ENCODE peak calls at places on chromosome 5, in ten cellular contexts. Q, W, B, C, U, Z, R, O, G and M are unnamed samples.

GRCh38 chr5:11596657-11597071 is 307.6 kb downstream of the CTNND2 start:
- DNase-seq in Q (no peak), W (no peak), B (no peak), C (no peak), U (no peak), Z (no peak), R (no peak), O (no peak), G (no peak), M (no peak)

GRCh38 chr5:80668016-80668969 is 13.5 kb upstream of the DHFR start:
- DNase-seq in Q (no peak), W (no peak), B (peak; percentile 43), C (no peak), U (no peak), Z (no peak), R (no peak), O (no peak), G (no peak), M (peak; percentile 44)

GRCh38 chr5:7503564-7503963 is 107.6 kb downstream of the ADCY2 start:
- DNase-seq in Q (no peak), W (no peak), B (no peak), C (no peak), U (no peak), Z (no peak), R (no peak), O (no peak), G (no peak), M (no peak)

GRCh38 chr5:151051066-151051930 is 29.5 kb downstream of the TNIP1 start:
- DNase-seq in Q (peak; percentile 71), W (peak; percentile 93), B (peak; percentile 94), C (no peak), U (peak; percentile 85), Z (peak; percentile 87), R (peak; percentile 62), O (no peak), G (peak; percentile 87), M (peak; percentile 74)

GRCh38 chr5:175520321-175520720 is 42.0 kb downstream of the SFXN1 start:
- DNase-seq in Q (peak; percentile 33), W (no peak), B (no peak), C (no peak), U (no peak), Z (no peak), R (no peak), O (no peak), G (no peak), M (no peak)

GRCh38 chr5:156584856-156585255 is 257.9 kb downstream of the SGCD start:
- DNase-seq in Q (no peak), W (no peak), B (no peak), C (no peak), U (no peak), Z (peak; percentile 47), R (no peak), O (no peak), G (no peak), M (no peak)

GRCh38 chr5:133372306-133373008 is 239.9 kb downstream of the FSTL4 start:
- DNase-seq in Q (no peak), W (no peak), B (no peak), C (no peak), U (no peak), Z (no peak), R (peak; percentile 7), O (no peak), G (no peak), M (no peak)

GRCh38 chr5:133742370-133743036 is 130.2 kb upstream of the FSTL4 start:
- DNase-seq in Q (no peak), W (no peak), B (no peak), C (no peak), U (peak; percentile 25), Z (no peak), R (no peak), O (no peak), G (peak; percentile 10), M (no peak)

GRCh38 chr5:37568018-37568753 is 189.1 kb downstream of the WDR70 start:
- DNase-seq in Q (no peak), W (no peak), B (no peak), C (no peak), U (no peak), Z (no peak), R (no peak), O (no peak), G (no peak), M (no peak)

GRCh38 chr5:135615581-135616260 is 36.9 kb upstream of the CXCL14 start:
- DNase-seq in Q (no peak), W (no peak), B (peak; percentile 59), C (no peak), U (no peak), Z (no peak), R (no peak), O (no peak), G (peak; percentile 1), M (no peak)

GRCh38 chr5:66894480-66895240 is 298.5 kb downstream of the MAST4 start:
- DNase-seq in Q (no peak), W (no peak), B (no peak), C (no peak), U (no peak), Z (no peak), R (peak; percentile 86), O (no peak), G (peak; percentile 5), M (no peak)

GRCh38 chr5:139061856-139062255 is 136.3 kb downstream of the SIL1 start:
- DNase-seq in Q (no peak), W (no peak), B (peak; percentile 46), C (no peak), U (no peak), Z (no peak), R (peak; percentile 12), O (no peak), G (peak; percentile 40), M (no peak)

GRCh38 chr5:17096975-17097695 is 120.3 kb upstream of the BASP1 start:
- DNase-seq in Q (no peak), W (no peak), B (peak; percentile 48), C (peak; percentile 1), U (no peak), Z (no peak), R (peak; percentile 70), O (no peak), G (no peak), M (peak; percentile 92)

GRCh38 chr5:73370076-73370475 is 78.5 kb downstream of the FOXD1 start:
- DNase-seq in Q (no peak), W (no peak), B (no peak), C (no peak), U (no peak), Z (no peak), R (no peak), O (no peak), G (no peak), M (peak; percentile 3)

GRCh38 chr5:135386886-135387628 is 12.0 kb downstream of the MACROH2A1 start:
- DNase-seq in Q (no peak), W (peak; percentile 91), B (no peak), C (no peak), U (peak; percentile 69), Z (peak; percentile 66), R (peak; percentile 97), O (no peak), G (peak; percentile 93), M (peak; percentile 50)

GRCh38 chr5:124461857-124462423 is 284.5 kb downstream of the ZNF608 start:
- DNase-seq in Q (no peak), W (no peak), B (no peak), C (peak; percentile 54), U (no peak), Z (no peak), R (no peak), O (no peak), G (no peak), M (no peak)

GRCh38 chr5:88092358-88092757 is 176.3 kb downstream of the TMEM161B start:
- DNase-seq in Q (no peak), W (no peak), B (peak; percentile 91), C (no peak), U (no peak), Z (no peak), R (no peak), O (no peak), G (no peak), M (no peak)

GRCh38 chr5:142611154-142611553 is 74.7 kb downstream of the FGF1 start:
- DNase-seq in Q (peak; percentile 60), W (peak; percentile 78), B (peak; percentile 84), C (peak; percentile 1), U (peak; percentile 68), Z (peak; percentile 83), R (peak; percentile 66), O (no peak), G (peak; percentile 77), M (peak; percentile 47)

GRCh38 chr5:107864793-107865192 is 194.1 kb upstream of the EFNA5 start:
- DNase-seq in Q (no peak), W (no peak), B (no peak), C (no peak), U (no peak), Z (peak; percentile 59), R (no peak), O (no peak), G (no peak), M (no peak)

GRCh38 chr5:9196403-9197224 is 349.3 kb downstream of the SEMA5A start:
- DNase-seq in Q (no peak), W (no peak), B (no peak), C (no peak), U (no peak), Z (no peak), R (peak; percentile 90), O (no peak), G (peak; percentile 20), M (no peak)

GRCh38 chr5:131379723-131380122 is 115.9 kb downstream of the CDC42SE2 start:
- DNase-seq in Q (peak; percentile 61), W (peak; percentile 53), B (no peak), C (no peak), U (peak; percentile 27), Z (peak; percentile 15), R (peak; percentile 81), O (no peak), G (peak; percentile 90), M (peak; percentile 75)

GRCh38 chr5:138110266-138110963 is 26.6 kb downstream of the WNT8A start:
- DNase-seq in Q (no peak), W (no peak), B (peak; percentile 44), C (no peak), U (no peak), Z (no peak), R (no peak), O (no peak), G (no peak), M (no peak)

GRCh38 chr5:56815657-56816545 is 552 bp downstream of the MAP3K1 start:
- DNase-seq in Q (peak; percentile 48), W (no peak), B (peak; percentile 46), C (no peak), U (peak; percentile 55), Z (no peak), R (no peak), O (no peak), G (no peak), M (peak; percentile 35)

GRCh38 chr5:157994906-157995519 is 136.1 kb upstream of the CLINT1 start:
- DNase-seq in Q (peak; percentile 23), W (peak; percentile 68), B (peak; percentile 92), C (peak; percentile 56), U (peak; percentile 71), Z (peak; percentile 90), R (peak; percentile 66), O (no peak), G (peak; percentile 81), M (peak; percentile 27)

GRCh38 chr5:112366987-112367386 is 52.1 kb downstream of the EPB41L4A start:
- DNase-seq in Q (no peak), W (peak; percentile 32), B (peak; percentile 53), C (no peak), U (peak; percentile 53), Z (peak; percentile 12), R (peak; percentile 39), O (no peak), G (peak; percentile 11), M (no peak)

GRCh38 chr5:96751203-96752169 is 56.3 kb downstream of the ERAP1 start:
- DNase-seq in Q (no peak), W (no peak), B (no peak), C (no peak), U (no peak), Z (no peak), R (no peak), O (no peak), G (no peak), M (no peak)

GRCh38 chr5:154205441-154206117 is 15.0 kb downstream of the GALNT10 start:
- DNase-seq in Q (no peak), W (no peak), B (no peak), C (no peak), U (no peak), Z (no peak), R (no peak), O (no peak), G (peak; percentile 55), M (no peak)

GRCh38 chr5:149378241-149378805 is 769 bp downstream of the IL17B start:
- DNase-seq in Q (no peak), W (no peak), B (no peak), C (no peak), U (no peak), Z (no peak), R (peak; percentile 68), O (no peak), G (no peak), M (no peak)